ENCODE peak calls at places on chromosomes 12 and 14, in four cellular contexts. B is DMS79 treated with DMSO at 0.1 percent for 48 hours; N is stromal cell of bone marrow; G is CD4-positive, CD25-positive, alpha-beta regulatory T cell. S is an unnamed sample.

GRCh38 chr12:13390381-13390856 is 193.9 kb downstream of the EMP1 start:
- DNase-seq in B (peak), N (peak), G (no peak), S (peak)

GRCh38 chr12:130240831-130241590 is 78.7 kb downstream of the FZD10 start:
- DNase-seq in B (no peak), N (no peak), G (no peak), S (no peak)

GRCh38 chr12:47281667-47282171 is 202.0 kb upstream of the AMIGO2 start:
- DNase-seq in B (no peak), N (peak), G (peak), S (peak)

GRCh38 chr14:100317897-100318808 is 5.0 kb upstream of the SLC25A47 start:
- DNase-seq in B (no peak), N (no peak), G (peak), S (peak)

GRCh38 chr12:113591480-113591971 is 119.9 kb upstream of the LHX5 start:
- DNase-seq in B (peak), N (no peak), G (peak), S (no peak)

GRCh38 chr12:24045816-24046257 is 96.4 kb upstream of the SOX5 start:
- DNase-seq in B (no peak), N (peak), G (no peak), S (no peak)

GRCh38 chr14:59020382-59020781 is 168.1 kb upstream of the DAAM1 start:
- DNase-seq in B (no peak), N (no peak), G (peak), S (peak)

GRCh38 chr12:91833780-91834359 is 311.8 kb downstream of the BTG1 start:
- DNase-seq in B (no peak), N (no peak), G (no peak), S (no peak)

GRCh38 chr12:110338754-110339153 is 57.7 kb downstream of the ATP2A2 start:
- DNase-seq in B (no peak), N (no peak), G (peak), S (peak)

GRCh38 chr14:22375321-22375930 is 213.6 kb downstream of the DAD1 start:
- DNase-seq in B (peak), N (no peak), G (no peak), S (peak)

GRCh38 chr12:4645023-4645422 is 3.8 kb downstream of the AKAP3 start:
- DNase-seq in B (no peak), N (no peak), G (no peak), S (no peak)

GRCh38 chr14:67618617-67619063 is 1.1 kb upstream of the ARG2 start:
- DNase-seq in B (peak), N (peak), G (peak), S (peak)

GRCh38 chr12:39990122-39991101 is 115.5 kb downstream of the SLC2A13 start:
- DNase-seq in B (no peak), N (no peak), G (peak), S (peak)

GRCh38 chr12:13661005-13661887 is 320.2 kb downstream of the GRIN2B start:
- DNase-seq in B (no peak), N (peak), G (peak), S (peak)

GRCh38 chr14:21056520-21057163 is 980 bp upstream of the RNASE8 start:
- DNase-seq in B (no peak), N (peak), G (no peak), S (peak)

GRCh38 chr14:24935796-24936195 is 114.2 kb downstream of the STXBP6 start:
- DNase-seq in B (no peak), N (no peak), G (no peak), S (no peak)

GRCh38 chr12:48693572-48693971 is 11.5 kb upstream of the KANSL2 start:
- DNase-seq in B (no peak), N (no peak), G (no peak), S (no peak)

GRCh38 chr12:69278814-69279782 is 39.7 kb downstream of the CPSF6 start:
- DNase-seq in B (no peak), N (no peak), G (no peak), S (no peak)

GRCh38 chr14:58813745-58814144 is 176.0 kb downstream of the DACT1 start:
- DNase-seq in B (peak), N (no peak), G (no peak), S (no peak)

GRCh38 chr14:24710403-24711063 is 76.5 kb upstream of the GZMB start:
- DNase-seq in B (peak), N (peak), G (peak), S (peak)

GRCh38 chr14:63493246-63493645 is 49.9 kb downstream of the PPP2R5E start:
- DNase-seq in B (peak), N (no peak), G (no peak), S (peak)

GRCh38 chr12:131273291-131273845 is 319.7 kb downstream of the ADGRD1 start:
- DNase-seq in B (no peak), N (no peak), G (no peak), S (no peak)

GRCh38 chr14:105867961-105868599 is 341.7 kb downstream of the TMEM121 start:
- DNase-seq in B (no peak), N (no peak), G (no peak), S (no peak)

GRCh38 chr14:99729991-99730875 is 46.1 kb downstream of the CYP46A1 start:
- DNase-seq in B (peak), N (no peak), G (peak), S (peak)